ENCODE peak calls at places on chromosomes 16 and 17, in nine cellular contexts. H, G, U, N, F, V, I, L and R are unnamed samples.

GRCh38 chr16:85613609-85614337 is 651 bp downstream of the GSE1 start:
- DNase-seq in H (no peak), G (peak; percentile 93), U (peak; percentile 21), N (no peak), F (peak; percentile 6), V (peak; percentile 92), I (no peak), L (no peak), R (no peak)

GRCh38 chr16:79897444-79898146 is 297.1 kb upstream of the MAF start:
- DNase-seq in H (no peak), G (no peak), U (no peak), N (no peak), F (no peak), V (peak; percentile 72), I (no peak), L (no peak), R (no peak)

GRCh38 chr16:83685615-83686165 is 122.1 kb upstream of the HSBP1 start:
- DNase-seq in H (no peak), G (no peak), U (no peak), N (no peak), F (no peak), V (no peak), I (no peak), L (no peak), R (no peak)

GRCh38 chr17:61411114-61411943 is 11.7 kb downstream of the TBX2 start:
- DNase-seq in H (no peak), G (peak; percentile 87), U (no peak), N (no peak), F (no peak), V (peak; percentile 90), I (peak; percentile 74), L (no peak), R (no peak)

GRCh38 chr17:39739885-39740356 is 2.2 kb downstream of the GRB7 start:
- DNase-seq in H (no peak), G (peak; percentile 18), U (no peak), N (no peak), F (no peak), V (no peak), I (no peak), L (no peak), R (no peak)

GRCh38 chr17:51189628-51190027 is 23.4 kb downstream of the NME2 start:
- DNase-seq in H (no peak), G (no peak), U (no peak), N (no peak), F (no peak), V (no peak), I (peak; percentile 29), L (no peak), R (no peak)

GRCh38 chr16:66786551-66786950 is 14.8 kb downstream of the TERB1 start:
- DNase-seq in H (no peak), G (peak; percentile 8), U (no peak), N (no peak), F (no peak), V (no peak), I (no peak), L (no peak), R (no peak)

GRCh38 chr17:68497885-68498319 is 14.3 kb upstream of the PRKAR1A start:
- DNase-seq in H (no peak), G (no peak), U (no peak), N (no peak), F (no peak), V (no peak), I (no peak), L (no peak), R (no peak)

GRCh38 chr16:30060354-30061194 is 5.0 kb upstream of the ALDOA start:
- DNase-seq in H (no peak), G (no peak), U (no peak), N (no peak), F (no peak), V (no peak), I (no peak), L (no peak), R (no peak)

GRCh38 chr16:84144859-84145639 is at the start of the genes DNAAF1 and HSDL1:
- DNase-seq in H (no peak), G (peak; percentile 97), U (peak; percentile 96), N (peak; percentile 89), F (peak; percentile 32), V (peak; percentile 96), I (peak; percentile 73), L (peak; percentile 96), R (peak; percentile 84)

GRCh38 chr17:76841776-76842405 is 26.3 kb upstream of the MGAT5B start:
- DNase-seq in H (no peak), G (peak; percentile 57), U (no peak), N (no peak), F (no peak), V (no peak), I (no peak), L (no peak), R (no peak)

GRCh38 chr17:18158022-18158600 is 25.5 kb upstream of the ALKBH5 start:
- DNase-seq in H (no peak), G (peak; percentile 94), U (peak; percentile 97), N (peak; percentile 97), F (peak; percentile 60), V (peak; percentile 99), I (peak; percentile 85), L (peak; percentile 93), R (peak; percentile 83)

GRCh38 chr16:10729649-10730048 is 14.0 kb upstream of the NUBP1 start:
- DNase-seq in H (no peak), G (peak; percentile 16), U (no peak), N (no peak), F (no peak), V (no peak), I (peak; percentile 38), L (no peak), R (no peak)

GRCh38 chr16:16108759-16109158 is 114.5 kb downstream of the ABCC6 start:
- DNase-seq in H (no peak), G (no peak), U (no peak), N (no peak), F (no peak), V (no peak), I (no peak), L (no peak), R (no peak)

GRCh38 chr16:46908540-46909372 is 24.6 kb downstream of the GPT2 start:
- DNase-seq in H (peak; percentile 48), G (peak; percentile 90), U (peak; percentile 63), N (peak; percentile 37), F (no peak), V (no peak), I (peak; percentile 61), L (peak; percentile 60), R (peak; percentile 13)

GRCh38 chr16:401468-402348 is at the start of gene DECR2:
- DNase-seq in H (no peak), G (peak; percentile 98), U (peak; percentile 99), N (peak; percentile 99), F (peak; percentile 37), V (peak; percentile 98), I (peak; percentile 85), L (peak; percentile 100), R (peak; percentile 94)

GRCh38 chr17:76529224-76529642 is 8.3 kb downstream of the CYGB start:
- DNase-seq in H (no peak), G (no peak), U (no peak), N (no peak), F (no peak), V (peak; percentile 95), I (peak; percentile 88), L (no peak), R (no peak)

GRCh38 chr17:31495049-31495885 is 103.8 kb downstream of the RAB11FIP4 start:
- DNase-seq in H (no peak), G (no peak), U (no peak), N (no peak), F (no peak), V (peak; percentile 94), I (no peak), L (no peak), R (no peak)

GRCh38 chr17:40310882-40311391 is 2.0 kb downstream of the RARA start:
- DNase-seq in H (no peak), G (peak; percentile 62), U (no peak), N (no peak), F (no peak), V (peak; percentile 73), I (no peak), L (no peak), R (no peak)

GRCh38 chr17:77274137-77274829 is 133.5 kb downstream of the SEC14L1 start:
- DNase-seq in H (no peak), G (no peak), U (no peak), N (no peak), F (no peak), V (no peak), I (no peak), L (no peak), R (no peak)

GRCh38 chr17:48577946-48578615 is at the start of gene HOXB4:
- DNase-seq in H (no peak), G (peak; percentile 74), U (peak; percentile 76), N (peak; percentile 68), F (no peak), V (peak; percentile 94), I (peak; percentile 88), L (peak; percentile 66), R (peak; percentile 71)

GRCh38 chr17:2090210-2090641 is 35.3 kb downstream of the HIC1 start:
- DNase-seq in H (no peak), G (no peak), U (no peak), N (no peak), F (no peak), V (peak; percentile 29), I (no peak), L (no peak), R (no peak)

GRCh38 chr16:70437017-70437581 is 1.8 kb downstream of the ST3GAL2 start:
- DNase-seq in H (no peak), G (peak; percentile 60), U (no peak), N (no peak), F (no peak), V (peak; percentile 80), I (peak; percentile 94), L (no peak), R (no peak)

GRCh38 chr16:22161999-22162657 is at the start of gene SDR42E2:
- DNase-seq in H (no peak), G (peak; percentile 73), U (peak; percentile 33), N (peak; percentile 22), F (no peak), V (no peak), I (no peak), L (peak; percentile 47), R (peak; percentile 14)

GRCh38 chr16:87288753-87289362 is 28.3 kb downstream of the C16orf95 start:
- DNase-seq in H (no peak), G (no peak), U (no peak), N (no peak), F (no peak), V (no peak), I (peak; percentile 92), L (no peak), R (no peak)

GRCh38 chr16:77963185-77964044 is 58.9 kb upstream of the CLEC3A start:
- DNase-seq in H (no peak), G (peak; percentile 35), U (no peak), N (no peak), F (no peak), V (no peak), I (no peak), L (no peak), R (no peak)

GRCh38 chr16:1152651-1153259 is at the start of gene CACNA1H:
- DNase-seq in H (no peak), G (peak; percentile 86), U (peak; percentile 55), N (peak; percentile 24), F (no peak), V (no peak), I (no peak), L (peak; percentile 57), R (peak; percentile 31)

GRCh38 chr17:29640413-29640812 is 17.7 kb upstream of the CORO6 start:
- DNase-seq in H (no peak), G (no peak), U (no peak), N (no peak), F (no peak), V (no peak), I (peak; percentile 74), L (no peak), R (no peak)

GRCh38 chr16:58040945-58041627 is 15.5 kb downstream of the MMP15 start:
- DNase-seq in H (no peak), G (no peak), U (no peak), N (no peak), F (no peak), V (peak; percentile 66), I (no peak), L (no peak), R (no peak)

GRCh38 chr16:77336637-77337036 is 98.2 kb downstream of the ADAMTS18 start:
- DNase-seq in H (no peak), G (peak; percentile 62), U (no peak), N (no peak), F (no peak), V (no peak), I (no peak), L (no peak), R (no peak)

GRCh38 chr17:27978689-27979175 is 63.7 kb upstream of the NLK start:
- DNase-seq in H (no peak), G (no peak), U (no peak), N (no peak), F (no peak), V (no peak), I (peak; percentile 5), L (no peak), R (no peak)